ENCODE peak calls at places on chromosomes 7 and 10, in five cellular contexts. E is coronary artery, C is PC-9, B is HFF-Myc, L is WTC11. Q is an unnamed sample.

GRCh38 chr7:94449151-94449725 is 54.5 kb downstream of the COL1A2 start:
- DNase-seq in E (no peak), C (no peak), B (no peak), L (no peak), Q (no peak)

GRCh38 chr10:484441-484924 is 205.0 kb downstream of the DIP2C start:
- DNase-seq in B (no peak), L (peak; percentile 58), C (no peak), E (peak; percentile 70), Q (peak; percentile 89)

GRCh38 chr10:108801775-108802516 is 1121.4 kb downstream of the XPNPEP1 start:
- DNase-seq in L (no peak), B (peak; percentile 19), C (no peak), E (no peak), Q (no peak)

GRCh38 chr10:62048919-62049636 is 147.6 kb downstream of the ARID5B start:
- DNase-seq in C (peak; percentile 75), B (peak; percentile 94), L (peak; percentile 63), E (peak; percentile 97), Q (peak; percentile 90)

GRCh38 chr7:77537136-77537594 is at the start of gene PTPN12:
- DNase-seq in E (no peak), L (peak; percentile 71), C (no peak), B (peak; percentile 6), Q (no peak)

GRCh38 chr10:13046861-13047528 is 45.5 kb upstream of the CCDC3 start:
- DNase-seq in E (no peak), C (no peak), B (no peak), L (no peak), Q (no peak)

GRCh38 chr7:139901411-139901810 is 72.3 kb downstream of the TBXAS1 start:
- DNase-seq in E (no peak), C (no peak), L (no peak), B (no peak), Q (no peak)

GRCh38 chr7:98617960-98618418 is 904 bp downstream of the NPTX2 start:
- DNase-seq in E (no peak), C (no peak), B (no peak), L (peak; percentile 47), Q (no peak)

GRCh38 chr10:123842692-123843385 is 48.8 kb downstream of the CPXM2 start:
- DNase-seq in E (peak; percentile 63), C (no peak), L (no peak), B (no peak), Q (no peak)

GRCh38 chr7:42935861-42936260 is 3.7 kb downstream of the MRPL32 start:
- DNase-seq in E (no peak), L (no peak), B (no peak), C (no peak), Q (no peak)

GRCh38 chr7:139523199-139523941 is at the start of gene CLEC2L:
- DNase-seq in L (peak; percentile 43), B (no peak), C (no peak), E (no peak), Q (no peak)

GRCh38 chr10:69217119-69217754 is 2.9 kb upstream of the HKDC1 start:
- DNase-seq in B (no peak), E (no peak), C (peak; percentile 40), L (no peak), Q (no peak)

GRCh38 chr10:91316486-91316885 is 93.7 kb upstream of the HECTD2 start:
- DNase-seq in L (no peak), C (no peak), E (no peak), B (no peak), Q (no peak)

GRCh38 chr7:156222151-156222550 is 409.9 kb upstream of the SHH start:
- DNase-seq in E (peak; percentile 38), C (no peak), L (no peak), B (no peak), Q (peak; percentile 46)

GRCh38 chr7:38558786-38559185 is 72.4 kb downstream of the AMPH start:
- DNase-seq in C (no peak), L (no peak), E (no peak), B (no peak), Q (no peak)

GRCh38 chr10:132845041-132845551 is 59.1 kb upstream of the NKX6-2 start:
- DNase-seq in B (no peak), L (no peak), C (no peak), E (peak; percentile 46), Q (peak; percentile 80)

GRCh38 chr10:14782691-14783363 is 8.1 kb upstream of the FAM107B start:
- DNase-seq in B (no peak), C (peak; percentile 77), L (no peak), E (no peak), Q (no peak)

GRCh38 chr10:111511751-111512150 is 434.9 kb downstream of the ADRA2A start:
- DNase-seq in B (no peak), L (no peak), C (no peak), E (no peak), Q (no peak)

GRCh38 chr10:97542169-97543024 is 30.2 kb upstream of the ANKRD2 start:
- DNase-seq in C (peak; percentile 82), E (peak; percentile 91), B (peak; percentile 93), L (no peak), Q (no peak)

GRCh38 chr7:105304040-105304895 is 84.5 kb downstream of the SRPK2 start:
- DNase-seq in E (no peak), B (peak; percentile 15), L (no peak), C (no peak), Q (no peak)

GRCh38 chr7:74527842-74528241 is 74.1 kb downstream of the GTF2IRD1 start:
- DNase-seq in E (no peak), C (peak; percentile 8), L (no peak), B (no peak), Q (no peak)

GRCh38 chr7:44977956-44978355 is 859 bp downstream of the MYO1G start:
- DNase-seq in B (no peak), C (no peak), E (no peak), L (no peak), Q (no peak)

GRCh38 chr10:80453392-80453714 is 757 bp upstream of the TSPAN14 start:
- DNase-seq in C (no peak), L (peak; percentile 38), B (no peak), E (no peak), Q (no peak)

GRCh38 chr10:13721486-13721885 is 134.7 kb downstream of the PRPF18 start:
- DNase-seq in B (no peak), L (no peak), E (no peak), C (no peak), Q (no peak)

GRCh38 chr7:158312789-158313188 is 274.8 kb downstream of the PTPRN2 start:
- DNase-seq in C (no peak), L (no peak), E (no peak), B (no peak), Q (peak; percentile 30)

GRCh38 chr7:158309844-158310763 is 277.5 kb downstream of the PTPRN2 start:
- DNase-seq in L (no peak), E (peak; percentile 33), C (no peak), B (no peak), Q (no peak)

GRCh38 chr7:158313931-158314330 is 273.7 kb downstream of the PTPRN2 start:
- DNase-seq in L (no peak), C (no peak), B (no peak), E (peak; percentile 28), Q (peak; percentile 63)

GRCh38 chr7:158311791-158312190 is 275.8 kb downstream of the PTPRN2 start:
- DNase-seq in E (peak; percentile 58), L (no peak), B (no peak), C (no peak), Q (no peak)

GRCh38 chr7:158310924-158311713 is 276.5 kb downstream of the PTPRN2 start:
- DNase-seq in B (no peak), L (no peak), E (peak; percentile 40), C (no peak), Q (no peak)
- TF ChIP-seq CTCF in B (no peak), L (no peak), E (no peak), C (no peak), Q (no peak)

DNA sequence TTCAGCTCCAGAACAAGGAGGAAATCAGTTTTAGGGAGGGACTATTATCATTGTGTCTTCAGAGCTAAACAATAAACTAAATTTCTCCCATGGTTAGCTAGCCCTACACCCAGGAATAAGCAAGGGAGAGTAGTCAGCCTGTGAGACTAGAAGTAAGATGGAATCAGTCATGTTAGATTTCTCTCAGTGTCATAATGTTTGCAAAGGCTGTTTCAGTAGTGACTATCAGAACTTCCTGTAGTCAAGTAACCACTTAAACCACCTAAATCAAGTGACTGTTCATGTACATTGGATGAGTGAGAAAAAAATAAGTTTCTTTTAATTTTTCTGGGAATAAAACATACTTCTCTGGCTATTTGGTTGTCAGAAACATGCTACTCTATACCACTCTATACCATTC is 121.6 kb downstream of the KCND2 start:
- DNase-seq in E (no peak), C (no peak), B (no peak), L (no peak), Q (no peak)
- TF ChIP-seq CTCF in E (no peak), C (no peak), B (no peak), L (no peak), Q (no peak)

DNA sequence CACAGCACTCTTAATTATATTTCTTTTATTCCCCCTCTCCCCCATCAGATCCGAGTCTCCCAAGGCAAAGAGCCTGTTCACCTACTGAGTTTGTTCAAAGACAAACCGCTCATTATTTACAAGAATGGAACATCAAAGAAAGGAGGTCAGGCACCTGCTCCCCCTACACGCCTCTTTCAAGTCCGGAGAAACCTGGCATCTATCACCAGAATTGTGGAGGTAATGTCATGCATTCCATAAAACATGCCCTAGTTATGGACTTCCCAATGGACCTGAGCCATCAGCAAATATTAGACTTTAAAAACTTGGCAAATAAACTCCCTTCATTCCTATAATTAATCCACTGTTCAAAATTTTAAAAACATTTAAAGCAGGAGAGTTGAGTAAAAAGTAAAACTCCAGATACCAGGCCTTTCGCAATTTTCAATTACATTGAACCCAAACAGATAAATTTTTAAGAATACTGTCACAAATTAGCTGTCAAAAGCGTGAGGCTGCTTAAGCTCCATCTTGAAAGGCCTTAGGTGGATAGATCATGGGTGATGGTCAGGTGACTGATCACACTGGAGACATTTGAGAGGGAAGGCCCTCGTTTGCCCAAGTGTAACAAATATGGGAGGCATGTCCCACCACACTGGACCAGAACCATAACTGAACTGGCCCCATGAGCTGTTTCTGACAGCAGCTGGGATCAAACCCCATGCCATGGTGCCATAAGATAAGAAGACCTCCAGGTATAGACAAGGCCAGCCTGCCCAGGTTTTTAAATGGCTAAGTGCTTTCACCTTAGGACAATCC is 46.9 kb upstream of the ARL4A start:
- DNase-seq in B (no peak), L (no peak), E (no peak), C (no peak), Q (no peak)
- TF ChIP-seq CTCF in B (no peak), L (no peak), E (no peak), C (no peak), Q (no peak)

GRCh38 chr7:143492799-143493568 is 15.3 kb downstream of the TAS2R41 start:
- DNase-seq in C (no peak), L (no peak), B (no peak), E (no peak), Q (no peak)

GRCh38 chr7:143493755-143494154 is 16.1 kb downstream of the TAS2R41 start:
- DNase-seq in L (no peak), B (no peak), C (no peak), E (no peak), Q (no peak)

GRCh38 chr7:143495806-143496672 is 18.4 kb downstream of the TAS2R41 start:
- DNase-seq in B (no peak), C (no peak), L (no peak), E (no peak), Q (no peak)

GRCh38 chr7:143492043-143492471 is 14.4 kb downstream of the TAS2R41 start:
- DNase-seq in C (no peak), E (no peak), L (no peak), B (no peak), Q (no peak)

DNA sequence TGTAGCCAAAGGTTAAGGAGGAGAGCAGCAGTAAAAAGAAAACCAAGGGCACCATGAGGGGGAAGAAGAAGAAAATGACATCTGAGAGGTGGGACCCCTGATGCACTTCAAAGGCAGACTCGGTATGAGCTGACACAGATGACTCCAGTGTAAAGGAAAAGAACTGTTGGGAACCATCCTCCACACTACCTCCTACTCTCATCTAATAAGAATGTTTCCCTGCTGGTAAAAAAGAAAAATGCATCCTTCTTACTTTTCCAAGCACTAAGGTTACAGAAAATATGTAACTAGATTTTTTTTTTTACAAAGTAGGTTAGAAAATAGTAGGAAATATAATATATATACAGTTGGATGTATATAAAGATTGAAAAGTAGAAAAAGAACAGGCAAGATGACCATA is 16.9 kb downstream of the TAS2R41 start:
- DNase-seq in B (no peak), L (no peak), C (no peak), E (no peak), Q (no peak)
- TF ChIP-seq CTCF in B (no peak), L (no peak), C (no peak), E (no peak), Q (peak; percentile 20)